ENCODE peak calls at places on chromosomes 16 and 17, in six cellular contexts. O is tibial artery, W is ascending aorta, N is heart right ventricle, D is stomach, B is PC-3. F is an unnamed sample. For H3K27me3 and H3K4me1, the result is how much of the 10 kb centered on the place peaks cover.

GRCh38 chr16:68005786-68006286 is 6.6 kb upstream of the DPEP2 start:
- DNase-seq in O (no peak), W (no peak), N (peak), D (peak), B (no peak), F (peak)

GRCh38 chr16:81610144-81610842 is 165.7 kb downstream of the CMIP start:
- DNase-seq in O (peak), W (peak), N (peak), D (peak), B (peak), F (no peak)

GRCh38 chr17:4488989-4489595 is 9.6 kb upstream of the SPNS2 start:
- DNase-seq in O (no peak), W (no peak), N (no peak), D (peak), B (no peak), F (peak)

GRCh38 chr17:50028207-50029120 is 27.4 kb upstream of the ITGA3 start:
- DNase-seq in O (peak), W (peak), N (no peak), D (no peak), B (peak), F (peak)

GRCh38 chr17:72121164-72122001 is 563 bp downstream of the SOX9 start:
- DNase-seq in O (peak), W (no peak), N (peak), D (peak), B (peak), F (peak)

GRCh38 chr17:11814655-11815262 is 182.5 kb downstream of the ZNF18 start:
- DNase-seq in O (no peak), W (no peak), N (no peak), D (no peak), B (no peak), F (no peak)

GRCh38 chr16:67504190-67505021 is 21.1 kb upstream of the AGRP start:
- DNase-seq in O (peak), W (no peak), N (peak), D (no peak), B (peak), F (peak)

GRCh38 chr17:28131592-28131991 is 89.1 kb downstream of the NLK start:
- DNase-seq in O (no peak), W (no peak), N (no peak), D (no peak), B (no peak), F (no peak)

GRCh38 chr17:34974794-34975428 is 5.4 kb upstream of the LIG3 start:
- DNase-seq in O (no peak), W (no peak), N (no peak), D (no peak), B (no peak), F (no peak)

GRCh38 chr17:561118-561517 is 153.5 kb downstream of the VPS53 start:
- DNase-seq in O (no peak), W (no peak), N (no peak), D (no peak), B (peak), F (no peak)

GRCh38 chr17:72884066-72884465 is 208.4 kb downstream of the SLC39A11 start:
- DNase-seq in O (no peak), W (no peak), N (no peak), D (no peak), B (no peak), F (no peak)

GRCh38 chr16:46873201-46873600 is 11.0 kb upstream of the GPT2 start:
- DNase-seq in O (no peak), W (no peak), N (no peak), D (no peak), B (no peak), F (no peak)

GRCh38 chr16:83830091-83830768 is 22.5 kb downstream of the HSBP1 start:
- DNase-seq in O (no peak), W (no peak), N (no peak), D (no peak), B (no peak), F (no peak)

GRCh38 chr16:22300427-22301071 is 3.3 kb downstream of the POLR3E start:
- DNase-seq in O (no peak), W (no peak), N (peak), D (peak), B (peak), F (peak)

GRCh38 chr17:1055231-1055630 is 58.3 kb downstream of the TIMM22 start:
- DNase-seq in O (no peak), W (no peak), N (no peak), D (no peak), B (no peak), F (peak)

GRCh38 chr17:58416937-58417299 is 416 bp downstream of the RNF43 start:
- DNase-seq in O (no peak), W (no peak), N (no peak), D (no peak), B (no peak), F (no peak)

GRCh38 chr17:2730764-2731353 is 18.6 kb downstream of the CCDC92B start:
- DNase-seq in O (no peak), W (no peak), N (no peak), D (no peak), B (no peak), F (no peak)

GRCh38 chr16:56743840-56744239 is 13.9 kb downstream of the NUP93 start:
- DNase-seq in O (no peak), W (no peak), N (peak), D (no peak), B (no peak), F (no peak)
- H3K27ac ChIP-seq in O (no peak), W (no peak), N (peak), D (no peak), B (no peak), F (no peak)

DNA sequence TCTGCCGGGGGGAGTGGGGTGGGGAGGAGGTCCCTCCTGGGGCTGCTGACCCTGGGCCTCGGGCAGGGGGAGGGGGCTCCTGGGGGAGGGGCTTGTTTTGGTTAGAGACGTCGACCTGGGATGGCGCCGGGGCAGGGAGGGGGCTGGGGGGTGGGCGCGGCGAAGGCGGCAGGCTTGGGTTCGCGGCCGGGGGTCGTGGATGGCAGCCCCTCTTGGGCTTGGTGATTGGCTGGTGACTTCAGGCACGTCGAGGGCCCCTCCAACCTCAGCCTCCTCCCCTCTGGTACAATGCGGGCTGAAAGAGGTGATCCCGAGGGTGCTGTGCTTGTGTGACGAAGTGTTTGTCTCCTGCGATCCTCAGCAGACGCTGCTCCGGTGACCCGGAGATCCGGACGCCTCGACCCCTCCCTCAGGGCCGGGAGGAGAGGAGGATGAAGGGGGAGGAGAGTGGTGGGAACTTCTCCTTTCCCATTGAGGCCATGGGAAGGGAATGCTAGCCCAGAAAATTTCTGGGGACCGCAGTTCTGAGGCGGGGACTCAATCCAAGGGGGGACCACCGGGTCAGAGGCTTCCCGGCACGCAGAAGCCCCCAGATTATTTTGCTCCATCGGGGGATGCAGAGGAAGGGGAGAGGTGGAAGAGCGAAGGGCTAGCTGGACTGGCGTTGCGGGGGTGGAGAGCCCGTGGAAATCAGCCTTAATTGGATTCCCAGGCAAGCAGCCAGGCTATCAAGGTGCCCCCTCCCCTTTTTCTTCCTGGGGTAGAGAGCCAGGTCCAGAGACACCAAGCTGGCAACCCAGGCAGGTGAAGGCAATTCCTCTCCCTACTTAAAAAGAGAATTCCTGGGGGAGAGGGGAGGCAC is 44.0 kb downstream of the RAI1 start:
- DNase-seq in O (no peak), W (no peak), N (peak), D (no peak), B (no peak), F (no peak)
- H3K27me3 ChIP-seq in O (under half), W (under half), N (under half), D (under half), B (under half), F (under half)

DNA sequence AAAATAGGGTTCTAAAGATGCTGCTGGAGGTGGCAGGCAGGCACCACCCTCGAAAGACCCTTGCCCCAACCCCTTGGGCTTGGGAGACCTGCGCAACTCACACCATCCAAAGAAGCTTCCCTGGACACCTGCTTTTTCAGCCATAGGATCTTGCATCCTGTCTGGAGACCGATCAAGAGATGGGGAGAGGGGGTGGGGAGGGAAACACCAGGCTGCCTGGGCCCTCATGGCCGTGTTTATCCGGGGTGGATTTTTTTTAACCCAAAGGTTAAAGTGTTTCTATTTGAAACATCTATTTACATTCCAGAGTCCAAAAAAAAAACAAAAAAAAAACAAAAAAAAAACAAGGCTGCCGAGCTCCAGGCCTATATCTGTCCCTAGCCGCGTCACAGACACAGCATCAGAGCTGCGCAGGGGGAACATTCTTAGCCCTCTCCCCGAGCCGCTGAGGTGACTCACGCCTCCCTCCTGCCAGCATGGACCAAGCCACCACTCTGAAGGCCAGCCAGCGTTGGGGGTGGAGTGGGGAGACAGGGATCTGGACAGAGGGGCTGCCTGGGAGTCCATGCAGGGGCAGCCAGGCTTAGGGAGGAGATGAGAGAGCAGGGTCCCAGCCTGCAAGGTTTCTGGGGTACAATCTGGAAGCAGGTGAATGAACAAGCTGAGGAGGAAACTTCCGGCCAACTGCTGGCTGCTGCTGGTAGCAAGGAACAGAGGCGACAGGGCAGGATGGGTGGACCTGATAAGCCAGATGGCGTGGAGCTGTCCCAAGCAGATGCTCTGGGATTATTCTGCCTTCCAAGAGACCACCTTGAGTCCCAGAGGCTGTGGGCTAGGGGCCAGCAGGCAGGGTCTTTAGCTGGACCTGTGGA is 14.8 kb downstream of the HDAC5 start:
- DNase-seq in O (peak), W (peak), N (peak), D (peak), B (no peak), F (peak)
- H3K4me1 ChIP-seq in O (half or more), W (under half), N (half or more), D (half or more), B (under half), F (half or more)

GRCh38 chr17:42111901-42112551 is 488 bp downstream of the DHX58 start:
- DNase-seq in O (peak), W (no peak), N (peak), D (peak), B (no peak), F (peak)

GRCh38 chr17:42114118-42114517 is 1.6 kb upstream of the DHX58 start:
- DNase-seq in O (no peak), W (no peak), N (no peak), D (no peak), B (no peak), F (no peak)

GRCh38 chr17:42111265-42111636 is 1.3 kb downstream of the DHX58 start:
- DNase-seq in O (no peak), W (no peak), N (no peak), D (no peak), B (no peak), F (no peak)

GRCh38 chr17:42113293-42114069 is 967 bp upstream of the DHX58 start:
- DNase-seq in O (no peak), W (no peak), N (no peak), D (no peak), B (no peak), F (no peak)

DNA sequence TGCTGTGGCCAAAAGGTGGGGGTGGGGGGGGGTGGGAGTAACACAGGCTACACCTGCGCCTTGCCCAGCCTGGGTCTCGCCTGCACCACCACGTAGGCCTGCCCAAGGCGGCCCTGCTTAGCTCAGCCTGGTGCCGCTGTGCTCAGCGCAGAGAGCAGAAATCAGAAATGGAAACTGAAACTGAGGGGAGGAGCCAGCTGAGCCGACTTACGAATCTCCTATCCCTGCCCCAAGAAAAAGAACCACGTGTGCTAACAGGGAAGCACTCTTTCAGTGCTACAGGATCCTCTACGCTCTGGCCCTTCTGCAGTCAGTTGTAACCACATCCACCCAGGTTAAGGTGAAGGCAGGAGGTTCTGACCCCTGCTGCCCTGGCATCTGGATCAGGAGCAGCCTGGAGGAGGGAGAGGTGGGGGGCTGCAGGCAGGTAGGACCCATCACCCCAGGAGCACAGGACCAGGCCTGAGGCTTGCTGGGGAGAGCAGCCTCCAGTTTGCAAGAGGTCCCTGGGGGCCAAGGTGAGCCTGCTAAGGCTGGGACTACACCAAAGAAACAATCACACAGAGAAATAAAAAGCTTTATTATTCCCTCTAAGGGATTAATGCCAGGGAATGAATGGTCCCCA is at the start of gene DHX58:
- DNase-seq in O (peak), W (peak), N (peak), D (peak), B (no peak), F (peak)
- H3K27ac ChIP-seq in O (peak), W (peak), N (peak), D (peak), B (no peak), F (peak)

DNA sequence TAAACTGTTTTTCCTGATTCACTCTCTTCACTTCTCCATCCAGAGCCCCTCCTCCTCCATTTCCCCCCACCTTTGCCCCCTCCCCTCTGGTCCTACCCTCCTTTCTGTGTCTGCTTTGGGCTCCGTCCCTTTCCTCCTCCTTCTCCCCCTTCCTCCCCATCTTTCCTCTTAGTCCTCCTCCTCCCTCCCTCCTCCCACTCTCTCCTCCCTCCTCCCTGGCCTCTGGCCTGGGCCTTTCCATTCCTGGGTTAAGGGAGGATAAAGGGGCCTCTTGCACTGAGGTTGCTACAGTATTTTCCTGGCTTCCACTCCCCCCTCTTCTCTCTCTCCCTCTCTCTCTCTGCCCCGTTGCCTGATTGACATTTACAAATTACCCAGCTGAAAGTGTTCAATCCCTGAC is 44.0 kb downstream of the MRM1 start:
- DNase-seq in O (no peak), W (no peak), N (no peak), D (no peak), B (no peak), F (no peak)
- H3K27me3 ChIP-seq in O (under half), W (under half), N (under half), D (half or more), B (under half), F (half or more)

DNA sequence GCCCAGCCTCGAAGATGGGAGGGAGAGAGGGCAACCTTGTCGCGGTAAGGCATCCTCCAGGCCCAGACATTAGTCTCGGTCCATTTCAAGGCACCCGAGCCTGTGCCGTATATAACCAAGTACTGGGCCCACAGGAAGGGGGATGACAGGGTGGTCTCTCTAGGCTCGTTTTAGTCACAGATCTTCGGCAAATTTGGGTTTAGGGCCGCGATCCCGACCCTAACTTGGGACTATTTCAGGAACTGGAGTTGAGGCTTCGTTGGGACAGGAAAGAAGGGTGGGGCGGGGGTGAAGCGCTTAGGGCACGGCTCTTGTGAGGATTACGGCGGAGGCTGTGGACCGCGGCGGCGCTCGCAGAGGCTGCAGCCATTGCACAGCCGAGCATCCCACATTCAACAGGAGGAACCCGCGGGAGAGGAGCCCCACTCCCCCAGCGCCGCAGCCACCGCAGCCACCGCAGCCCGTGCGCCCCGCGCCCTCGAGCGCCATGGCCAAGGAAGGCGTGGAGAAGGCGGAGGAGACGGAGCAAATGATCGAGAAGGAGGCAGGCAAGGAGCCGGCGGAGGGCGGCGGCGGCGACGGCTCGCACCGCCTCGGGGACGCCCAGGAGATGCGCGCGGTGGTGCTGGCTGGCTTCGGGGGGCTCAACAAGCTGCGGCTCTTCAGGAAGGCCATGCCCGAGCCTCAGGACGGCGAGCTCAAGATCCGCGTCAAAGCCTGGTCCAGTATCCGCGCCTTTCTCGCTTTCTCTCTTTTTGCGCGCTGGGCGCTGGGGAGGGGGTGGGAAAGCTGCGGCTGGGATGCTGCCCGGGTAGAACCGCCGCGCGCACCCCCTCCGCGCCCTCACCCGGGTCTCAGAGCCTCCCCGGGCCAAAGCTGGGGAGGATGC is at the start of gene VAT1L:
- DNase-seq in O (peak), W (peak), N (peak), D (no peak), B (no peak), F (no peak)
- H3K4me1 ChIP-seq in O (under half), W (under half), N (under half), D (under half), B (under half), F (under half)

GRCh38 chr16:2235695-2236361 is 416 bp upstream of the DNASE1L2 start:
- DNase-seq in O (no peak), W (no peak), N (no peak), D (no peak), B (no peak), F (no peak)
- H3K27ac ChIP-seq in O (no peak), W (no peak), N (no peak), D (no peak), B (no peak), F (no peak)

GRCh38 chr17:48745381-48746275 is 17.1 kb upstream of the HOXB13 start:
- DNase-seq in O (no peak), W (no peak), N (no peak), D (no peak), B (peak), F (no peak)

GRCh38 chr17:48749621-48750553 is 21.3 kb upstream of the HOXB13 start:
- DNase-seq in O (no peak), W (no peak), N (no peak), D (no peak), B (no peak), F (no peak)

GRCh38 chr17:48748728-48749566 is 20.4 kb upstream of the HOXB13 start:
- DNase-seq in O (no peak), W (no peak), N (no peak), D (no peak), B (peak), F (no peak)

GRCh38 chr17:48746916-48747444 is 18.4 kb upstream of the HOXB13 start:
- DNase-seq in O (no peak), W (no peak), N (no peak), D (no peak), B (peak), F (no peak)

GRCh38 chr17:48747445-48748363 is 19.2 kb upstream of the HOXB13 start:
- DNase-seq in O (no peak), W (no peak), N (no peak), D (no peak), B (peak), F (no peak)
- H3K27me3 ChIP-seq in O (under half), W (half or more), N (under half), D (half or more), B (under half), F (half or more)

GRCh38 chr16:19138601-19139000 is 24.8 kb downstream of the ITPRIPL2 start:
- DNase-seq in O (peak), W (peak), N (peak), D (peak), B (peak), F (peak)
- H3K4me1 ChIP-seq in O (under half), W (under half), N (under half), D (under half), B (under half), F (half or more)